ENCODE peak calls at places on chromosomes 13 and 19, in seven cellular contexts. O, X, Q, R, S, W and T are unnamed samples.

GRCh38 chr19:35048911-35049411 is 7.4 kb downstream of the HPN start:
- DNase-seq in O (no peak), X (no peak), Q (no peak), R (no peak), S (peak; percentile 93), W (no peak), T (no peak)

GRCh38 chr13:45196622-45197021 is 4.2 kb downstream of the KCTD4 start:
- DNase-seq in O (no peak), X (no peak), Q (no peak), R (no peak), S (no peak), W (no peak), T (no peak)

GRCh38 chr13:48839171-48839570 is 136.5 kb upstream of the FNDC3A start:
- DNase-seq in O (no peak), X (no peak), Q (no peak), R (no peak), S (no peak), W (no peak), T (no peak)

GRCh38 chr19:49339364-49340068 is 4.3 kb downstream of the CD37 start:
- DNase-seq in O (peak; percentile 93), X (peak; percentile 92), Q (peak; percentile 68), R (no peak), S (peak; percentile 90), W (peak; percentile 97), T (peak; percentile 12)

GRCh38 chr13:23381877-23382276 is 51.6 kb downstream of the SACS start:
- DNase-seq in O (no peak), X (no peak), Q (no peak), R (no peak), S (no peak), W (no peak), T (no peak)

GRCh38 chr13:101706651-101707050 is 254.2 kb downstream of the ITGBL1 start:
- DNase-seq in O (no peak), X (no peak), Q (no peak), R (no peak), S (no peak), W (no peak), T (no peak)

GRCh38 chr13:61728468-61728867 is 312.8 kb upstream of the PCDH20 start:
- DNase-seq in O (no peak), X (no peak), Q (no peak), R (no peak), S (no peak), W (no peak), T (no peak)

GRCh38 chr19:49071860-49072547 is 495 bp downstream of the KCNA7 start:
- DNase-seq in O (no peak), X (peak; percentile 71), Q (no peak), R (no peak), S (peak; percentile 65), W (peak; percentile 91), T (peak; percentile 37)

GRCh38 chr19:13718733-13719132 is 45.6 kb upstream of the MRI1 start:
- DNase-seq in O (no peak), X (no peak), Q (no peak), R (no peak), S (no peak), W (peak; percentile 55), T (no peak)

GRCh38 chr19:917323-918151 is at the start of gene KISS1R:
- DNase-seq in O (no peak), X (peak; percentile 77), Q (no peak), R (peak; percentile 58), S (no peak), W (peak; percentile 93), T (peak; percentile 85)

GRCh38 chr13:37009692-37010091 is 9.1 kb downstream of the EXOSC8 start:
- DNase-seq in O (no peak), X (no peak), Q (no peak), R (no peak), S (no peak), W (no peak), T (no peak)

GRCh38 chr19:57886046-57886445 is 2.8 kb downstream of the ZNF814 start:
- DNase-seq in O (no peak), X (no peak), Q (no peak), R (no peak), S (no peak), W (peak; percentile 42), T (no peak)

GRCh38 chr19:57888107-57888493 is 737 bp downstream of the ZNF814 start:
- DNase-seq in O (no peak), X (no peak), Q (no peak), R (no peak), S (no peak), W (peak; percentile 45), T (peak; percentile 12)

GRCh38 chr19:57887195-57887941 is 1.5 kb downstream of the ZNF814 start:
- DNase-seq in O (no peak), X (no peak), Q (no peak), R (no peak), S (no peak), W (peak; percentile 96), T (no peak)

GRCh38 chr19:57888494-57889231 is at the start of gene ZNF814:
- DNase-seq in O (peak; percentile 89), X (peak; percentile 81), Q (peak; percentile 31), R (peak; percentile 85), S (peak; percentile 88), W (peak; percentile 99), T (peak; percentile 69)
- TF ChIP-seq CTCF in O (peak; percentile 60), X (peak; percentile 40), Q (no peak), R (peak; percentile 19), S (peak; percentile 39), W (peak; percentile 16), T (peak; percentile 17)

GRCh38 chr13:44049546-44049945 is 169.8 kb downstream of the LACC1 start:
- DNase-seq in O (no peak), X (no peak), Q (no peak), R (no peak), S (no peak), W (no peak), T (no peak)

GRCh38 chr13:44046428-44046827 is 166.7 kb downstream of the LACC1 start:
- DNase-seq in O (no peak), X (no peak), Q (no peak), R (no peak), S (no peak), W (no peak), T (no peak)

GRCh38 chr13:44051405-44051804 is 171.7 kb downstream of the LACC1 start:
- DNase-seq in O (no peak), X (no peak), Q (no peak), R (no peak), S (no peak), W (no peak), T (no peak)

GRCh38 chr13:44050450-44051063 is 170.9 kb downstream of the LACC1 start:
- DNase-seq in O (no peak), X (no peak), Q (no peak), R (no peak), S (no peak), W (peak; percentile 30), T (peak; percentile 14)

GRCh38 chr13:44048326-44048725 is 168.6 kb downstream of the LACC1 start:
- DNase-seq in O (no peak), X (no peak), Q (no peak), R (no peak), S (no peak), W (no peak), T (no peak)
- TF ChIP-seq CTCF in O (peak; percentile 23), X (peak; percentile 7), Q (no peak), R (no peak), S (no peak), W (no peak), T (no peak)

DNA sequence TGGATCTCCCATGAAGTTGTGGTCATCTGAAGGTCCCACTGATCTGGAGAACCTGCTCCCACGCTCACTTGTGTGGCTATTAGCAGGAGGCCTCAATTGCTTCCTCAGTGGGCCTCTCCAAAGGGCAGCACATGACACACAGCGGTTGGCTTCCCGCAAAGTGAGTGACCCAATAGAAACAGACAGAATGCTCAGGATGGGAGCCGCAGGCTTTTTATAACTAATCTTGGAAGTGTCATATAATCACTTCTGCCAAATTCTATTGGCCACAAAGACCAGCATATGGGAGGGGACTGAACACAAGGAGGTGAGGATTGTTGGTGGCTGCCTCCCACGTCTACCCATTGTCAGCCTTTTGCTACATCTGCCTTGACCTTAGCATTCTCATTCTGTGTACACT is 22.1 kb upstream of the EHD2 start:
- DNase-seq in O (no peak), X (no peak), Q (no peak), R (no peak), S (peak; percentile 7), W (no peak), T (no peak)
- TF ChIP-seq CTCF in O (no peak), X (no peak), Q (no peak), R (no peak), S (no peak), W (no peak), T (no peak)

GRCh38 chr13:25406377-25406776 is 34.6 kb downstream of the ATP8A2 start:
- DNase-seq in O (no peak), X (no peak), Q (no peak), R (no peak), S (no peak), W (peak; percentile 36), T (no peak)
- TF ChIP-seq CTCF in O (no peak), X (no peak), Q (no peak), R (no peak), S (no peak), W (peak; percentile 37), T (peak; percentile 5)

DNA sequence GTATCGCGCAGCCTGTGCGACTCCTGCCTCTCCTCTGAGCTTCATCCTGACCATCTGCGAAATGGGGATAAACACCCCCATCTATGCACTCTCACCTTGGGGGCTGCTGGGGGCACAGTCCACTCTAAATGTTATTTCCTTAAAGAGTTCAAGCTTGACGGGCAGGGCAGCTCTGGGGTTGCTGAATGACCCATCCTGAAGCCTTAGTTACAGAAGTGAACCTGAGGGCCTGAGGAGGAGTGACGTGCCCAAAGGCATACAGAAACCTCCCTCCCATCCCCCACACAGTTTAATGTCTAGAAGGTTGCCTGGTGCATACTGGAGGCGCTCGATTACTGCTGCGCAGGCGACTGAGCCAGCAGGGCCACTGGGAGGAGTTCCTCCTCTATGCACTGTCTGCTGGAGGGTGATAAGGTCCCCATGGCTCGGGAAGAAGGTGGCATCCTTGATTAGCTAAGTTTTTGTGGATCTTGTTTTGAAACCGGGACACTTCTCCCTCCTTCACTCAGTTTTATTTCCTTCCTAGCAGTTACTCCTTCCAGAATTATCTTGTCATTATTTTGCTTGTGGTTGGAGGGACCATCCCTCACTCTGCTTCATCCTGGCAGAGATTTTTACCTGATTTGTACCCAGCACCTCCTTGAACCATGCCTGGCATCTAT is 572 bp upstream of the FKBP8 start:
- DNase-seq in O (peak; percentile 64), X (peak; percentile 72), Q (peak; percentile 26), R (peak; percentile 68), S (no peak), W (peak; percentile 90), T (peak; percentile 89)
- TF ChIP-seq CTCF in O (no peak), X (no peak), Q (no peak), R (no peak), S (no peak), W (no peak), T (peak; percentile 41)